ENCODE peak calls at places on chromosomes 7 and 10, in seven cellular contexts. T is NCI-H2029; D is occipital lobe; L is mucosa of descending colon; Q is CD4-positive, alpha-beta T cell; O is bronchial epithelial cell; Y is brain microvascular endothelial cell. P is an unnamed sample.

GRCh38 chr7:64873517-64873916 is 29.6 kb upstream of the ZNF273 start:
- DNase-seq in T (no peak), D (no peak), L (no peak), Q (no peak), O (no peak), Y (no peak), P (no peak)

GRCh38 chr7:151339651-151340377 is 1.8 kb upstream of the NUB1 start:
- DNase-seq in T (no peak), D (no peak), L (no peak), Q (no peak), O (no peak), Y (no peak), P (no peak)

GRCh38 chr7:28179081-28180030 is 1.2 kb downstream of the JAZF1 start:
- DNase-seq in T (peak), D (peak), L (peak), Q (peak), O (no peak), Y (no peak), P (peak)

GRCh38 chr7:20906791-20907190 is 120.1 kb upstream of the SP8 start:
- DNase-seq in T (no peak), D (no peak), L (no peak), Q (no peak), O (peak), Y (no peak), P (no peak)

GRCh38 chr10:97096327-97097153 is 89.2 kb downstream of the SLIT1 start:
- DNase-seq in T (no peak), D (peak), L (no peak), Q (no peak), O (no peak), Y (no peak), P (no peak)

GRCh38 chr7:74294191-74294998 is 5.2 kb downstream of the CLIP2 start:
- DNase-seq in T (no peak), D (no peak), L (no peak), Q (no peak), O (no peak), Y (no peak), P (no peak)

GRCh38 chr10:66837990-66838389 is 87.8 kb upstream of the LRRTM3 start:
- DNase-seq in T (no peak), D (no peak), L (no peak), Q (no peak), O (no peak), Y (no peak), P (peak)

GRCh38 chr7:50303082-50303893 is 1.2 kb upstream of the IKZF1 start:
- DNase-seq in T (no peak), D (no peak), L (no peak), Q (no peak), O (no peak), Y (no peak), P (no peak)

GRCh38 chr10:11435621-11436020 is 175.8 kb downstream of the USP6NL start:
- DNase-seq in T (no peak), D (no peak), L (no peak), Q (no peak), O (no peak), Y (no peak), P (peak)

GRCh38 chr7:156156734-156157408 is 344.6 kb upstream of the SHH start:
- DNase-seq in T (no peak), D (no peak), L (peak), Q (no peak), O (no peak), Y (peak), P (no peak)

GRCh38 chr10:22625511-22626288 is 88.7 kb downstream of the PIP4K2A start:
- DNase-seq in T (no peak), D (no peak), L (no peak), Q (no peak), O (no peak), Y (peak), P (no peak)

GRCh38 chr10:126222736-126223511 is 165.4 kb downstream of the ADAM12 start:
- DNase-seq in T (no peak), D (no peak), L (no peak), Q (no peak), O (no peak), Y (no peak), P (peak)